ENCODE peak calls at places on chromosomes 7 and 10, in five cellular contexts. J is sigmoid colon, Q is HepG2, S is stomach, B is H1. V is an unnamed sample.

GRCh38 chr7:5699467-5699866 is 82.0 kb downstream of the RNF216 start:
- DNase-seq in S (no peak), J (no peak), Q (no peak), B (no peak), V (no peak)

GRCh38 chr10:74243067-74243466 is 92.0 kb downstream of the ADK start:
- DNase-seq in B (no peak), J (no peak), S (no peak), Q (no peak), V (no peak)

GRCh38 chr7:104945599-104945956 is 68.4 kb upstream of the KMT2E start:
- DNase-seq in S (no peak), Q (no peak), J (no peak), B (no peak), V (no peak)

GRCh38 chr7:100705341-100705752 is 574 bp upstream of the POP7 start:
- DNase-seq in S (peak), Q (peak), B (peak), J (peak), V (peak)

GRCh38 chr10:128574616-128575210 is 448.5 kb upstream of the MKI67 start:
- DNase-seq in B (no peak), Q (no peak), J (no peak), S (no peak), V (no peak)

GRCh38 chr10:6478722-6479121 is 101.4 kb downstream of the PRKCQ start:
- DNase-seq in B (no peak), Q (no peak), J (no peak), S (no peak), V (no peak)

GRCh38 chr7:18177815-18178660 is 150.4 kb upstream of the PRPS1L1 start:
- DNase-seq in S (peak), J (no peak), Q (peak), B (no peak), V (no peak)

GRCh38 chr10:71923138-71923692 is 41.0 kb upstream of the CHST3 start:
- DNase-seq in J (no peak), Q (no peak), S (no peak), B (no peak), V (no peak)

GRCh38 chr10:126930506-126931458 is 25.6 kb downstream of the DOCK1 start:
- DNase-seq in S (no peak), B (no peak), Q (no peak), J (no peak), V (no peak)

GRCh38 chr7:129553861-129554530 is 51.7 kb downstream of the SMKR1 start:
- DNase-seq in Q (no peak), B (no peak), J (no peak), S (no peak), V (no peak)

GRCh38 chr7:116491887-116492653 is 7.5 kb upstream of the CAV2 start:
- DNase-seq in Q (no peak), J (no peak), B (no peak), S (no peak), V (no peak)

GRCh38 chr10:48636901-48637300 is 32.0 kb upstream of the ARHGAP22 start:
- DNase-seq in B (no peak), J (no peak), S (no peak), Q (no peak), V (no peak)

GRCh38 chr7:67489881-67490280 is 493.2 kb downstream of the TYW1 start:
- DNase-seq in B (no peak), J (no peak), S (no peak), Q (no peak), V (no peak)

DNA sequence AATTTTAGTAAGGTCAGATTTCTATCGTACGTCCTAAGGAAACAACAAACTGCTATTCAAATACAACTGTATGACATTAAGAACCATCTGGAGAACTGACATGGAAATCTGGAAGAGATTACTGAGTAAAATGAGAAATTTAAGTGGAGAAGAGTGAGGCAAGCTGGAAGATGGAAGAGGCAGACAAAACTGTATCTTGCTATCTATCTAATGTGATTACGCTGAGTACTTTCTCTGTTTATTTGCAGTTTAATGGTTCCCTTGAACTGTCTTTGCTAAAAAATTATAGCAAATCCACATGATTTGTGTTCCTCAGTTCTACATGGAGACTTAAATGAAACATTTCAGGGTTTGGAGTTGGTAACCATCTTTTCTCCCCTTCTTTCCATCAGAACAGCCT is 927.1 kb upstream of the MBL2 start:
- DNase-seq in Q (no peak), J (no peak), B (no peak), S (no peak), V (no peak)
- H3K27ac ChIP-seq in Q (no peak), J (no peak), B (no peak), S (no peak), V (no peak)

DNA sequence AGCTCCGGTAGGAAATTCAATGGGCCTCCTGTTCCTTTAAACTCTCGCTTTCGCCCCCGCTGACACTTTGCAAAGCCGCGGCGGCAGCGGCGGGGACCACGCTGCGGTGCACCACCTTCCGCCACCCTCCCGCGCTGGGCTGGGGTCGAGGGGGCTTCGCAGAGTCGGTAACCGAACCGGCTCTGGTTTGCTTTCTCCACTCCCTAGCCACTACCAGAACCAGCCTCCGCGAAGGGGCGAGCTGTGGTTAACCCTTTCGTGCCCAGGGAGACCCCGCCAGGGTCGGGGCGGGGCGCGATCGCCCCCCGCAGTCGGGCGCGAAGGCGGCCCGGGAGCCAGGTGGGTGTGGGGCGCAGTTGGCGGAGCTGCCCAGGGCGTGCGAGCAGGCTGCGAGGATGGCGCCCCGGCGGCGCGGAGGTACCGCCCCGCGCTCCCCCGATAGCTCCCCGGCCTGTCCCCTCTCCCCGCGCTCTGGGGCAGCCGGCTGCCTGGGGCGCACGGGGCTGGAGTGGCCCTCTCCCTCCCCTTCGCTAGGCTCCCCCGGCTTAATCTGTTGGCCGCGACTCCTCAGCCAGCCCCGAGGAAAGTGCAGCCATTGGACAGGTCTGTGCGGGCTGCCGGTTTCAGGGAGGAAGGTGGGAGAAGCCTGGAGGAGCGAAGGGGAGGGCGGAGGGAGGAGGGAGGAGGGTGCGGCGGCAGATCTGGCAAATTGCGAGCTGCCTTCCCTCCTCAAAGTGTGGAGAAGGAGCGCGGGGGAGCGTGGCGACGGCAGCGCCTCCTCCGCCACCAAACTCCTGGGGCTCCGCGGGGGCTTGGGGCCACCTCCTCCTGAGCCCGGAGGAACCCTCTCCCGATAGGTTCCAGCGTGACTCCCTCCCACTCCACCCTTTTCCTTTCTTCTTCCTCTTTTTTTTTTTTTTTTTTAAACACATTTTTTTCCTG is 483 bp upstream of the PLXDC2 start:
- DNase-seq in Q (no peak), J (peak), S (peak), B (peak), V (peak)
- TF ChIP-seq EP300 in Q (no peak), J (no peak), S (no peak), B (no peak), V (no peak)

DNA sequence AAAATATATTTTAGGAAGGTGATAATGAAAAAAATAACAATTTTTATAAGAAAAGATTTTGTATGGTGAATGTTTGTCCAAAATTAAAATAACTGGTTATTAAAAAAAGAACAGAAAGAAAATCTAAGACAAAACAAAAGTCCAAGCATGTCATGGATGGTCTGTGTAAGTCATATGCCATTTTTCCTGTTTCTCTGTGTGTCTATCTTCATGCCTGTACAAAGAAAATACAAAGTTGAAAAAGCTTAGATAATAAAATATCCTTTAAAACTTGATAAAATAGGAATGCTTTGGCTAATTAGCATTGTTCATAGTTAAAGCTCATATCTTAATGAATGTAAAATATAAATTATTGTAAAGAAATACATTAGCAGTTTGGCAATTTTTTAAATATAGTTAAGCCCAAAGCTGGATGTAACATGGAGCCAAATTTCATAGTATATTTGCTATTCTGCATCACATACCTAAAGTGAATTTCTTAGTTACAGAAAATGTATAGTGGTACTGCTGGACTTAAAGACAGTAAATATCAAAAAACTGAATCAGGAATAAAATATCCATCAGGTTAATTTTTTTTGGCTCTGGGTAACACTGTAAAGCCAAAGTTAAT is 661.1 kb downstream of the PCDH15 start:
- DNase-seq in B (no peak), J (no peak), Q (no peak), S (no peak), V (no peak)
- H3K27ac ChIP-seq in B (no peak), J (no peak), Q (no peak), S (no peak), V (no peak)

GRCh38 chr7:84194484-84195260 is at the start of gene SEMA3A:
- DNase-seq in Q (peak), J (peak), S (no peak), B (no peak), V (peak)
- TF ChIP-seq EP300 in Q (no peak), J (no peak), S (no peak), B (no peak), V (no peak)

DNA sequence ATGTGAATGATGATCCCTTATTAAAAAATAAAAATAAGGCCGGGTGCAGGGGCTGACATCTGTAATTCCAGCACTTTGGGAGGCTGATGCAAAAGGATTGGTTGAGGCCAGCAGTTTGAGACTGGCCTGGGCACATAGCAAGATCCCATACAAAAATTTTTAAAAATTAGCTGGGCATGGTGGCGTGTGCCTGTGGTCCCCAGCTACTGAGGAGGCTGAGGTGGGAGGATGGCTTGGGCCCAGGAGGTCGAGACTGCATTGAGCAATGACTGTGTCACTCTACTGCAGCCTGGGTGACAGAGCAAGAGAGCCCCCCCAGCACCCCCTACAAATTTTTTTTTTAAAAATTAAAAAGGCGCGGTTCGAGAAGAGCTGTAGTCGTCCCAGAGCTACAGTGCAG is 1.2 kb upstream of the BRI3 start:
- DNase-seq in J (no peak), Q (no peak), B (no peak), S (no peak), V (no peak)
- H3K27ac ChIP-seq in J (peak), Q (peak), B (no peak), S (peak), V (peak)

GRCh38 chr10:79196470-79197461 is 128.0 kb downstream of the ZMIZ1 start:
- DNase-seq in S (peak), B (peak), J (peak), Q (peak), V (peak)

GRCh38 chr10:79193694-79194382 is 125.1 kb downstream of the ZMIZ1 start:
- DNase-seq in J (no peak), B (no peak), Q (no peak), S (no peak), V (no peak)

GRCh38 chr10:79192677-79193003 is 123.9 kb downstream of the ZMIZ1 start:
- DNase-seq in B (no peak), S (no peak), Q (no peak), J (no peak), V (no peak)

GRCh38 chr10:79197558-79197957 is 128.8 kb downstream of the ZMIZ1 start:
- DNase-seq in S (no peak), B (no peak), J (no peak), Q (no peak), V (no peak)

DNA sequence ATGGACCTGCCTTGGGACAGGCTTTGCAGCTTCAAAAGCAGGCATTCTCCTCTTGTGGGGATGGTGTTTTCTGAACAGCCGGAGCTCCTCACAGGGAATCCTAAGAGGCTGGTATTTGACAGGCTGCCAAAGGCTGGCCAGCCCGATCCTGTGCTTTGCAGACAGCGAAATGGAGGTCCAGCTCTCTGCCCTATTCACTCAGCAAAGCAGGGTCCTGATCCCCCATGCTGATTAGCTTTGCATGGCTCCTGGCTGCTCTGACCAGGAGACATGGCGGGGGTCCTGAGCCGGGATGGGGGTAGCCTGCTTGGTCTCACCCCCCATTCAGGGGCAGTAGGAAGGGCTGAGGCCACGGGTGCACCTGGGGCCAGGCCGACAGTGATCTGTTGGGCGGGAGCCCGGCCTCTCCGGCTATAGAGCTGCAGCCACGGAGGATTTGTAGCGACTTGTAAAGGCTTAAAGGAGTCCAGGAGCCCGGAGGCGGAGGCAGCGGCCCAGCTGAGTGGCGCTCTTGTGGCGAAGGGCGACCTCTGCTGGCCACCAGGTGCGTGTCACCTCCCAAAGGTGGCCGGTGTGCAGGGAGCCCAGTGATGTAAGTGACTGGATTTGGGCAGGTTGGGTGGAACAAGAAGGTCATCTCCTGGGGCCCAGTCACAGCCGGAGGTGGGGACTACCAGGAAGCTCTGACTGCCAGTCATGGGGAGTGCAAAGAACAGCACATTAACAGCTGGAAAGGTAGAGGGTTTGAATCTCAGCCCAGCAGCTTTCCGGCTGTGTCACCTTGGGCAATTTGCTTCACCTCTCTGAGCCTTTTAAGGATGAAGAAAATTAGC is 126.5 kb downstream of the ZMIZ1 start:
- DNase-seq in B (peak), Q (peak), J (peak), S (peak), V (peak)
- TF ChIP-seq EP300 in B (no peak), Q (no peak), J (no peak), S (no peak), V (no peak)

DNA sequence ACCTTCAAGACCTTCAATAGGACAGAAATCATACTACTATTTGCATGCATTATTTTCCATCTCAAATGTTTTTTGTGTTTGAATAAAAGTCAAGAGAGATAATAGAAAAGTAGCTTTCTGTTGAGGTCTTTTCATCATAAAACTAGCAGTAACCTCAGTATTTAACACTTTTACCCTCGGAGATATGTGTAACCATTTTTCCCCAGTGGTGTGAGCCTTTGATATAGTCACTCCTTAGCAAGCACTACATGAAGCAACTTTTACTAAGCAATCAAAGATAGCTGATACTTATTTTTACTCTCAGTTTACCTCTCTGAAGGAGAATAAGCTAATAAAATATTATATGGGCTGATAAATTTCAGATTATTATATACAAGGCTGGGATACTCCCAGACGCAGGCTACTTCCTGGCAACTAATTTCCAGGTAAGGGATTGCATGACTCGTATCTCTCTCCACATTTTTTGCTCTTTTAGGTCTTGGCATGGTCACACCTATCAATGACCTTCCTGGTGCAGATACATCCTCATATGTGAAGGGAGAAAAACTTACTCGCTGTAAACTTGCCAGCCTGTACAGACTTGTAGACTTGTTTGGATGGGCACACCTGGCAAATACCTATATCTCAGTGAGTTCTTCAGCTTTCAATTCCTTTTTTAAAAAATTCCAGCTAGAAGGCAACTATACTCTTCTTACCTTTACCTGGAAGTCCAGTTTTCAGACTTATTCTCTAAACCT is 91.5 kb upstream of the MXI1 start:
- DNase-seq in S (no peak), J (no peak), Q (no peak), B (no peak), V (no peak)
- H3K27ac ChIP-seq in S (no peak), J (no peak), Q (no peak), B (no peak), V (no peak)

GRCh38 chr7:2821161-2821841 is 22.8 kb downstream of the GNA12 start:
- DNase-seq in J (peak), B (no peak), Q (no peak), S (no peak), V (no peak)
- TF ChIP-seq EP300 in J (no peak), B (no peak), Q (no peak), S (no peak), V (no peak)

GRCh38 chr10:31669367-31669766 is 259.3 kb downstream of the ARHGAP12 start:
- DNase-seq in Q (no peak), J (no peak), B (no peak), S (no peak), V (no peak)

GRCh38 chr10:31660301-31660700 is 268.3 kb downstream of the ARHGAP12 start:
- DNase-seq in Q (no peak), J (peak), S (no peak), B (no peak), V (peak)

GRCh38 chr10:31659665-31660064 is 269.0 kb downstream of the ARHGAP12 start:
- DNase-seq in J (no peak), B (no peak), Q (no peak), S (no peak), V (no peak)

GRCh38 chr10:31664803-31665202 is 263.8 kb downstream of the ARHGAP12 start:
- DNase-seq in S (no peak), J (peak), Q (no peak), B (no peak), V (peak)
- H3K27ac ChIP-seq in S (no peak), J (peak), Q (no peak), B (no peak), V (peak)

V was measured in transverse colon.